ENCODE peak calls at places on chromosomes 3 and 15, in eight cellular contexts. V is lung, B is transverse colon, Z is retinal pigment epithelial cell, Y is AG04449, N is GM06990, E is adrenal gland, K is WTC11. D is an unnamed sample.

GRCh38 chr3:16247282-16248058 is 17.3 kb downstream of the DPH3 start:
- DNase-seq in N (no peak), V (peak; percentile 82), B (peak; percentile 82), Z (peak; percentile 12), Y (peak; percentile 31), K (peak; percentile 80), E (peak; percentile 84), D (peak; percentile 78)

GRCh38 chr15:71425388-71425787 is 310.1 kb downstream of the THSD4 start:
- DNase-seq in V (no peak), Y (no peak), E (no peak), K (no peak), N (no peak), B (no peak), Z (no peak), D (no peak)

GRCh38 chr3:29202368-29202767 is 78.5 kb upstream of the RBMS3 start:
- DNase-seq in Y (no peak), V (no peak), K (no peak), N (no peak), Z (no peak), B (no peak), E (no peak), D (no peak)

GRCh38 chr3:82145742-82146141 is 384.3 kb upstream of the GBE1 start:
- DNase-seq in E (no peak), K (no peak), B (no peak), Z (no peak), Y (no peak), V (no peak), N (no peak), D (no peak)

GRCh38 chr3:23129817-23130216 is 73.3 kb upstream of the UBE2E2 start:
- DNase-seq in N (no peak), K (no peak), V (no peak), Z (no peak), Y (no peak), E (no peak), B (no peak), D (peak; percentile 25)

GRCh38 chr3:13492048-13492447 is 11.9 kb downstream of the HDAC11 start:
- DNase-seq in Z (no peak), V (no peak), K (no peak), N (no peak), Y (no peak), E (no peak), B (no peak), D (no peak)

GRCh38 chr3:77563012-77563411 is 523.1 kb downstream of the ROBO2 start:
- DNase-seq in V (no peak), B (no peak), Y (no peak), N (no peak), K (no peak), Z (no peak), E (no peak), D (peak; percentile 53)

GRCh38 chr15:100712226-100712625 is 109.8 kb downstream of the ASB7 start:
- DNase-seq in K (no peak), Z (no peak), N (no peak), V (no peak), Y (no peak), E (no peak), B (peak; percentile 25), D (no peak)

GRCh38 chr3:71684046-71684730 is 41.0 kb downstream of the EIF4E3 start:
- DNase-seq in N (no peak), B (no peak), K (no peak), Z (no peak), V (no peak), Y (no peak), E (no peak), D (no peak)

GRCh38 chr3:53859178-53859577 is 12.8 kb downstream of the IL17RB start:
- DNase-seq in Z (no peak), B (no peak), K (no peak), N (no peak), V (no peak), E (no peak), Y (no peak), D (no peak)

GRCh38 chr3:46908294-46908985 is 30.9 kb downstream of the PTH1R start:
- DNase-seq in E (peak; percentile 14), Z (no peak), Y (peak; percentile 46), N (no peak), B (no peak), V (no peak), K (no peak), D (no peak)
- TF ChIP-seq CTCF in E (peak; percentile 36), Z (no peak), Y (no peak), N (no peak), B (no peak), V (no peak), K (no peak), D (no peak)

DNA sequence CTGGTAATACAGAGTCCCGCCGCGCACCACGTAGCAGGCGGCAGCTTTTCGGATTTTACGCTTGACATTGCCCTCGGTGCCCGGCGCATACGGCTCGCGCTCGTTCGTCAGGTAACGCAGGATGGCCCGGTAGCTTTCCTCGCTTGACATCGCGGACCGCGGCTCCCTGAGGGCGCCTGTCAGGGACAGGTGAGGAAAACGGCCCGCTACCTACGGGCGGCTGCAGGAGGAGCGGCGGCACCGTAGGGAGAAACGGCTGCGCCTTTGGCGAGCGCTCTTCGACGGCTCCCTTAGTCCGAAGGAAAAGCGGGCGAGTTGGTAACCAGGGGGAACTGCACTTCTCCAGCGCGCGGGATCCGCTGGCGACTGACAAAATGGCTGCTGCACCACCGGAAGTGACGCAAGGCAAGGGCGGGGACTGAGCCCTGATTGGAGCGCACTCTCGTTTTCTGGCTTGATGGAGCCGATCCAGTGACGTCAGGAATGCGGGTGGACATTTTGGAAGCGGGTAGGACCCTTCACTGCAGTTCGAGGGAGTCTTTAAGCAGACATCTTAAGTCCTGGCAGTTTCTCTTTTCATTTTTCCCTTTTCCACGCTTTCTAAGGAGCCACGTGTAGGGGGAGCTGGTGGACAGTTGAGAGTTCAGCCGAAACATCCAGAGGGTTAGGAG is at the start of gene ZBTB11:
- DNase-seq in Y (peak; percentile 98), K (peak; percentile 100), E (peak; percentile 100), V (peak; percentile 100), B (peak; percentile 100), N (peak; percentile 97), Z (peak; percentile 100), D (peak; percentile 99)
- TF ChIP-seq CTCF in Y (peak; percentile 67), K (no peak), E (peak; percentile 45), V (peak; percentile 27), B (peak; percentile 51), N (peak; percentile 38), Z (peak; percentile 77), D (no peak)

DNA sequence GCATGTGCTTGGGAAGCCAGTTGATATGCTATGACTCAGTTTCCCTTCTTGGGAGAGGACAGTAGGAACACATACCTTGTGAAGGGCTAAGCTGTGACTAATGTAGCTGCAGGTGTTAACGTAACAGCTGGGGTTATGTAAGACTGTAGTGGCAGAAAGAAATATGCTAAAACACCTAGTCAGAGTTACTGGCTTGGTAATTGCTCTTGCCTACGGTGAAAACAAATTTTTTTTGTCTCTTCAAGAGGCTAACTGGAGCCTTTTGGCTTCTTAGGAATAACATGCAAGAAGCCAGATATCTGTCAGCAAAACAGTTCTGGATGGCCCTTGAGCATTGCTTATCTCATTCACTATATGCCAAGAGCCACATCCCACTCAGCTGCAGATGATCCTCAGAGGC is 1.4 kb downstream of the MAPKBP1 start:
- DNase-seq in B (no peak), Z (no peak), Y (no peak), E (no peak), N (no peak), V (no peak), K (no peak), D (no peak)
- TF ChIP-seq CTCF in B (no peak), Z (no peak), Y (no peak), E (no peak), N (no peak), V (no peak), K (no peak), D (no peak)

DNA sequence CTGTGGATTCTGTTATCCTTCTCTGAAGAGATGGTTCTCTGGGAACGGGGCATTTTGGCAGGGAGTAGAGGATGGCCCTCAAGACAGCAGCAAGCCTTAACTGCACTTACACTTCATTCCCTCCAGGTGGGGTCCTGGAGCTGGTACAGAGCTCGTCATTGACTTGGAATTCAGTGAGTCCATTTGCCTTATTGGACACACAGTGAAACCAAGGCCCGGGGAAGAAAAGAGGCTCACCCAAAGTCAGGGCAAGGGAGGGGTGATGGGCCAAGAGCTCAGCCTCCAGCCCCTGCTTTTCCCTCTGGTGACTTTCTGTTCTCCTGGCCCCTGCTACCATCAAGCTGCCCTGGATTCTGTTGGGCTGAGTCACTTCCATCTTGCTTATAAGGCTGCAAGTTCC is 125.6 kb downstream of the ETFA start:
- DNase-seq in E (no peak), Z (no peak), N (peak; percentile 31), K (peak; percentile 55), B (no peak), V (no peak), Y (no peak), D (peak; percentile 63)
- TF ChIP-seq CTCF in E (peak; percentile 42), Z (peak; percentile 69), N (peak; percentile 62), K (peak; percentile 71), B (peak; percentile 49), V (peak; percentile 13), Y (peak; percentile 59), D (peak; percentile 77)